ENCODE peak calls at places on chromosomes 12 and 14, in seven cellular contexts. V is SW 1271; I is hypothalamus; F is neural progenitor cell; M is stimulated activated CD8-positive, alpha-beta memory T cell treated with anti-CD3 and anti-CD28 coated beads, Interleukin-2, amount 100 ng/mL, for 48 hours; W is stimulated activated CD4-positive, alpha-beta T cell treated with anti-CD3 and anti-CD28 coated beads, Interleukin-4, amount 100 ng/mL, for 48 hours; P is mesenchymal stem cell. K is an unnamed sample.

GRCh38 chr12:107402041-107403022 is 283.3 kb upstream of the PWP1 start:
- DNase-seq in V (peak; percentile 69), I (no peak), M (peak; percentile 18), W (peak; percentile 42), F (peak; percentile 83), P (peak; percentile 28), K (no peak)

GRCh38 chr12:26748741-26749431 is 84.1 kb downstream of the ITPR2 start:
- DNase-seq in P (peak; percentile 41), M (no peak), V (no peak), W (no peak), I (no peak), F (no peak), K (no peak)

GRCh38 chr12:132342322-132342721 is 12.9 kb upstream of the GALNT9 start:
- DNase-seq in V (no peak), P (no peak), W (no peak), I (no peak), M (no peak), F (peak; percentile 63), K (no peak)

GRCh38 chr14:104016873-104017650 is 68.4 kb upstream of the ASPG start:
- DNase-seq in W (no peak), V (no peak), M (no peak), I (no peak), F (no peak), P (no peak), K (no peak)

GRCh38 chr12:76020731-76021672 is 10.6 kb downstream of the PHLDA1 start:
- DNase-seq in F (no peak), P (peak; percentile 99), W (peak; percentile 46), V (peak; percentile 96), M (peak; percentile 30), I (no peak), K (peak; percentile 82)

GRCh38 chr12:71538807-71539206 is 99.2 kb downstream of the LGR5 start:
- DNase-seq in I (no peak), W (no peak), M (no peak), P (no peak), V (no peak), F (no peak), K (no peak)

GRCh38 chr14:21910260-21910659 is 236.6 kb upstream of the OR4E1 start:
- DNase-seq in F (no peak), V (no peak), M (no peak), P (no peak), I (no peak), W (no peak), K (no peak)

GRCh38 chr12:2779281-2779680 is 15.5 kb upstream of the FKBP4 start:
- DNase-seq in I (no peak), V (no peak), P (no peak), F (peak; percentile 45), W (no peak), M (no peak), K (no peak)

GRCh38 chr14:71620401-71620800 is 311.8 kb upstream of the RGS6 start:
- DNase-seq in W (no peak), M (no peak), I (no peak), P (peak; percentile 54), F (no peak), V (peak; percentile 56), K (no peak)

GRCh38 chr12:113049976-113050742 is 6.4 kb upstream of the DTX1 start:
- DNase-seq in V (no peak), M (no peak), F (peak; percentile 61), W (no peak), I (no peak), P (no peak), K (no peak)

GRCh38 chr14:54048736-54049135 is 92.1 kb upstream of the BMP4 start:
- DNase-seq in F (no peak), W (no peak), P (no peak), V (no peak), I (no peak), M (no peak), K (no peak)

GRCh38 chr12:1189163-1189562 is 198.1 kb downstream of the ERC1 start:
- DNase-seq in V (no peak), P (no peak), W (no peak), F (no peak), M (no peak), I (no peak), K (peak; percentile 86)

GRCh38 chr14:66295386-66295785 is 190.8 kb upstream of the CCDC196 start:
- DNase-seq in M (no peak), W (no peak), F (no peak), I (no peak), P (no peak), V (no peak), K (no peak)

GRCh38 chr12:79983492-79983891 is 48.6 kb upstream of the PPP1R12A start:
- DNase-seq in P (peak; percentile 77), F (no peak), I (no peak), M (no peak), V (no peak), W (no peak), K (peak; percentile 40)

GRCh38 chr12:50708619-50709018 is 55.3 kb upstream of the ATF1 start:
- DNase-seq in P (no peak), F (no peak), M (no peak), W (no peak), V (no peak), I (no peak), K (no peak)